ENCODE peak calls at places on chromosomes 6 and 20, in eight cellular contexts. G is heart right ventricle; V is PC-3; D is AG04450; X is BJ; Q is SK-N-SH; R is CD8-positive, alpha-beta T cell; E is left lung. W is an unnamed sample.

GRCh38 chr6:8446391-8446790 is 11.0 kb upstream of the SLC35B3 start:
- DNase-seq in G (no peak), V (no peak), D (no peak), X (no peak), Q (no peak), R (no peak), E (no peak), W (no peak)

GRCh38 chr6:115675443-115675842 is 385.2 kb downstream of the FRK start:
- DNase-seq in G (no peak), V (no peak), D (no peak), X (no peak), Q (no peak), R (no peak), E (no peak), W (no peak)

GRCh38 chr6:95785785-95786184 is 208.4 kb downstream of the MANEA start:
- DNase-seq in G (no peak), V (no peak), D (no peak), X (no peak), Q (no peak), R (no peak), E (no peak), W (no peak)

GRCh38 chr6:160730911-160731310 is 28.9 kb downstream of the PLG start:
- DNase-seq in G (no peak), V (peak), D (no peak), X (no peak), Q (no peak), R (no peak), E (no peak), W (no peak)

GRCh38 chr6:169864148-169865030 is 113.0 kb downstream of the ERMARD start:
- DNase-seq in G (no peak), V (no peak), D (no peak), X (no peak), Q (no peak), R (no peak), E (peak), W (peak)

GRCh38 chr6:41051873-41052272 is 1.1 kb upstream of the APOBEC2 start:
- DNase-seq in G (no peak), V (no peak), D (no peak), X (no peak), Q (no peak), R (no peak), E (no peak), W (no peak)

GRCh38 chr6:140494321-140495085 is 1120.1 kb upstream of the CITED2 start:
- DNase-seq in G (no peak), V (peak), D (no peak), X (no peak), Q (no peak), R (no peak), E (no peak), W (peak)

GRCh38 chr6:24093381-24093780 is 32.6 kb upstream of the NRSN1 start:
- DNase-seq in G (no peak), V (no peak), D (no peak), X (no peak), Q (no peak), R (no peak), E (no peak), W (no peak)

GRCh38 chr6:106069478-106069877 is 16.7 kb upstream of the PRDM1 start:
- DNase-seq in G (peak), V (peak), D (peak), X (no peak), Q (peak), R (no peak), E (no peak), W (peak)

GRCh38 chr20:6744171-6744570 is 23.3 kb upstream of the BMP2 start:
- DNase-seq in G (no peak), V (no peak), D (no peak), X (no peak), Q (no peak), R (no peak), E (no peak), W (no peak)

GRCh38 chr6:44078795-44079671 is 48.2 kb downstream of the MRPL14 start:
- DNase-seq in G (peak), V (peak), D (no peak), X (no peak), Q (peak), R (peak), E (no peak), W (peak)

GRCh38 chr6:42720739-42721138 is 1.7 kb downstream of the PRPH2 start:
- DNase-seq in G (no peak), V (peak), D (no peak), X (no peak), Q (no peak), R (no peak), E (peak), W (peak)

GRCh38 chr20:2446845-2447244 is 23.7 kb downstream of the SNRPB start:
- DNase-seq in G (no peak), V (no peak), D (no peak), X (no peak), Q (no peak), R (no peak), E (no peak), W (no peak)

GRCh38 chr6:163579880-163580295 is 165.4 kb downstream of the QKI start:
- DNase-seq in G (no peak), V (peak), D (no peak), X (no peak), Q (no peak), R (no peak), E (no peak), W (peak)

GRCh38 chr6:19551611-19552010 is 285.6 kb upstream of the ID4 start:
- DNase-seq in G (no peak), V (peak), D (no peak), X (no peak), Q (no peak), R (no peak), E (no peak), W (peak)

GRCh38 chr6:163415176-163415619 is 680 bp downstream of the QKI start:
- DNase-seq in G (no peak), V (no peak), D (no peak), X (no peak), Q (peak), R (peak), E (peak), W (no peak)

GRCh38 chr6:19413323-19413722 is 423.8 kb upstream of the ID4 start:
- DNase-seq in G (no peak), V (peak), D (no peak), X (no peak), Q (no peak), R (no peak), E (no peak), W (peak)

GRCh38 chr6:44511126-44511525 is 123.6 kb downstream of the CDC5L start:
- DNase-seq in G (no peak), V (no peak), D (no peak), X (no peak), Q (no peak), R (no peak), E (no peak), W (no peak)

GRCh38 chr6:7295916-7296315 is 17.1 kb downstream of the SSR1 start:
- DNase-seq in G (no peak), V (no peak), D (no peak), X (no peak), Q (no peak), R (no peak), E (no peak), W (no peak)

GRCh38 chr6:88725111-88725711 is 238.2 kb downstream of the RNGTT start:
- DNase-seq in G (peak), V (no peak), D (peak), X (no peak), Q (peak), R (no peak), E (peak), W (no peak)

GRCh38 chr6:108168980-108169800 is 3.4 kb downstream of the NR2E1 start:
- DNase-seq in G (no peak), V (no peak), D (no peak), X (no peak), Q (peak), R (no peak), E (peak), W (no peak)

GRCh38 chr6:108167449-108167903 is 1.7 kb downstream of the NR2E1 start:
- DNase-seq in G (no peak), V (no peak), D (no peak), X (no peak), Q (no peak), R (no peak), E (peak), W (no peak)

GRCh38 chr6:108168026-108168463 is 2.2 kb downstream of the NR2E1 start:
- DNase-seq in G (no peak), V (no peak), D (no peak), X (no peak), Q (no peak), R (no peak), E (peak), W (no peak)

GRCh38 chr6:108169801-108170606 is 4.2 kb downstream of the NR2E1 start:
- DNase-seq in G (no peak), V (no peak), D (no peak), X (no peak), Q (no peak), R (no peak), E (no peak), W (no peak)

GRCh38 chr6:108168501-108168979 is 2.7 kb downstream of the NR2E1 start:
- DNase-seq in G (peak), V (no peak), D (no peak), X (no peak), Q (peak), R (no peak), E (peak), W (no peak)
- H3K4me3 ChIP-seq in G (peak), V (no peak), D (no peak), X (no peak), Q (no peak), R (peak), E (peak), W (no peak)

GRCh38 chr6:26521485-26522391 is 16.4 kb upstream of the HMGN4 start:
- DNase-seq in G (peak), V (peak), D (no peak), X (no peak), Q (peak), R (peak), E (peak), W (peak)
- TF ChIP-seq CTCF in G (peak), V (peak), D (peak), X (peak), Q (peak), R (no peak), E (peak), W (no peak)

DNA sequence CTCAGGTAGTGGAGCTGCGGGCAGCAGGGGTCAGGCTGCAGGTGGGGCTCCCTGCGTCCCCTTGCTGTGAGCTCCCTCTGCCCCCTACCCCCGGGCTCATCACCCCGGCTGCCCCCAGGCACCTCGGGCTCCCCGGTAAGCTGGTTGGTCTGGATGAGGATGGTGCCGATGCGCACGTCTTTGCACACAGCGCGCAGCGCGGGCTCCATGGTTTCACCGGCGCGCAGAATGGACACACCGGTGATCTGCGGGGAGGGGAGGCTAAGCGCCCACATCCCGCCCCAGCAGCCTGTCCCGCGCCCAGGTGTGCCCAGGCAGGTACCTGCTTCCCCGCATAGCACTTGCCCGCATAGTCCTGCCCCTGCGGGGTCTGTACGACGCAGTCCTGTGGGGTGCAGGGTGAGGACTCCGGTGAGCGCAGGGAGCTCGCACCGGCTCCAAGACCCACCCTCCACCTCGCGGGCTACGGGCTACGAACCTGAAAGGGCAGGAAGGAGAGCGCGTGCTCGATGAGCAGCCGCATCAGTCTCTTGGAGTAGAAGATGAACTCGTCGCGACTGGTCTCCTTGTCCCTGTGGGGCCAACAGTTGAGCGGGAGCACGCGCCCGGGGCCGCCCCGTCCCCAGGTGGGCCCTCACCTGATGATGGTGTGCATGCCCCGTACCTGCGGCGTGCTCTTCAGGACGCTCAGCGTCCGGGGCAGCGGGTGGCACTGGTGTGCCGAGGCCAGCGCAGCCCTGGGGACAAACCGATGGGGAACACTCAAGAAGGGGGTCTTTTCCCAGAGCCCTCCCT is 15.5 kb downstream of the UCKL1 start:
- DNase-seq in G (no peak), V (no peak), D (no peak), X (no peak), Q (no peak), R (no peak), E (peak), W (no peak)
- H3K4me3 ChIP-seq in G (no peak), V (no peak), D (no peak), X (no peak), Q (no peak), R (no peak), E (no peak), W (no peak)

GRCh38 chr6:151911401-151911800 is 103.9 kb downstream of the ESR1 start:
- DNase-seq in G (no peak), V (peak), D (no peak), X (no peak), Q (no peak), R (no peak), E (no peak), W (peak)
- TF ChIP-seq CTCF in G (no peak), V (no peak), D (no peak), X (no peak), Q (no peak), R (no peak), E (no peak), W (peak)

GRCh38 chr6:18261877-18262276 is 2.5 kb downstream of the DEK start:
- DNase-seq in G (no peak), V (no peak), D (no peak), X (no peak), Q (no peak), R (no peak), E (no peak), W (no peak)
- H3K4me3 ChIP-seq in G (no peak), V (peak), D (peak), X (no peak), Q (no peak), R (no peak), E (peak), W (no peak)